ENCODE peak calls at places on chromosome 11, in five cellular contexts. One of them, this sample, is unnamed.

GRCh38 chr11:26620282-26621045 is 48.4 kb upstream of the MUC15 start:
- DNase-seq in breast epithelium: no peak
- DNase-seq in fibroblast of lung: no peak
- DNase-seq in stimulated activated CD8-positive, alpha-beta memory T cell treated with anti-CD3 and anti-CD28 coated beads, Interleukin-4, amount 100 ng/mL, for 4 hours: no peak
- DNase-seq in HT1080: no peak
- DNase-seq in this sample: no peak

GRCh38 chr11:66845143-66845875 is 2.1 kb downstream of the RCE1 start:
- DNase-seq in breast epithelium: no peak
- DNase-seq in fibroblast of lung: no peak
- DNase-seq in stimulated activated CD8-positive, alpha-beta memory T cell treated with anti-CD3 and anti-CD28 coated beads, Interleukin-4, amount 100 ng/mL, for 4 hours: no peak
- DNase-seq in HT1080: no peak
- DNase-seq in this sample: no peak

GRCh38 chr11:20873054-20873453 is 203.7 kb downstream of the NELL1 start:
- DNase-seq in breast epithelium: no peak
- DNase-seq in fibroblast of lung: no peak
- DNase-seq in stimulated activated CD8-positive, alpha-beta memory T cell treated with anti-CD3 and anti-CD28 coated beads, Interleukin-4, amount 100 ng/mL, for 4 hours: no peak
- DNase-seq in HT1080: peak
- DNase-seq in this sample: no peak

GRCh38 chr11:112210890-112211289 is 15.3 kb upstream of the PTS start:
- DNase-seq in breast epithelium: no peak
- DNase-seq in fibroblast of lung: no peak
- DNase-seq in stimulated activated CD8-positive, alpha-beta memory T cell treated with anti-CD3 and anti-CD28 coated beads, Interleukin-4, amount 100 ng/mL, for 4 hours: no peak
- DNase-seq in HT1080: no peak
- DNase-seq in this sample: no peak

GRCh38 chr11:16001899-16002426 is 354.4 kb downstream of the SOX6 start:
- DNase-seq in breast epithelium: peak
- DNase-seq in fibroblast of lung: peak
- DNase-seq in stimulated activated CD8-positive, alpha-beta memory T cell treated with anti-CD3 and anti-CD28 coated beads, Interleukin-4, amount 100 ng/mL, for 4 hours: no peak
- DNase-seq in HT1080: peak
- DNase-seq in this sample: peak

GRCh38 chr11:134564472-134565200 is 152.6 kb upstream of the B3GAT1 start:
- DNase-seq in breast epithelium: no peak
- DNase-seq in fibroblast of lung: no peak
- DNase-seq in stimulated activated CD8-positive, alpha-beta memory T cell treated with anti-CD3 and anti-CD28 coated beads, Interleukin-4, amount 100 ng/mL, for 4 hours: no peak
- DNase-seq in HT1080: no peak
- DNase-seq in this sample: no peak

GRCh38 chr11:64900263-64900678 is 16.7 kb downstream of the ATG2A start:
- DNase-seq in breast epithelium: peak
- DNase-seq in fibroblast of lung: no peak
- DNase-seq in stimulated activated CD8-positive, alpha-beta memory T cell treated with anti-CD3 and anti-CD28 coated beads, Interleukin-4, amount 100 ng/mL, for 4 hours: no peak
- DNase-seq in HT1080: peak
- DNase-seq in this sample: no peak

GRCh38 chr11:112248216-112248615 is 12.4 kb downstream of the PLET1 start:
- DNase-seq in breast epithelium: no peak
- DNase-seq in fibroblast of lung: peak
- DNase-seq in stimulated activated CD8-positive, alpha-beta memory T cell treated with anti-CD3 and anti-CD28 coated beads, Interleukin-4, amount 100 ng/mL, for 4 hours: no peak
- DNase-seq in HT1080: peak
- DNase-seq in this sample: peak

This sample was measured in NCI-H226.